ENCODE peak calls at places on chromosomes 6 and 20, in six cellular contexts. H is cardiac muscle cell; M is sigmoid colon; O is effector memory CD4-positive, alpha-beta T cell; Y is CD8-positive, alpha-beta memory T cell; W is IMR-90. F is an unnamed sample.

GRCh38 chr6:138250513-138251247 is 32.4 kb upstream of the PBOV1 start:
- DNase-seq in Y (no peak), O (no peak), H (peak; percentile 94), W (peak; percentile 5), M (no peak), F (no peak)

GRCh38 chr6:113995632-113996031 is 24.7 kb upstream of the HDAC2 start:
- DNase-seq in H (peak; percentile 91), M (peak; percentile 69), Y (no peak), O (no peak), W (peak; percentile 98), F (no peak)

GRCh38 chr20:1287306-1287705 is 21.2 kb downstream of the SNPH start:
- DNase-seq in H (no peak), Y (no peak), O (no peak), M (no peak), W (no peak), F (no peak)

GRCh38 chr6:37928217-37928616 is 108.7 kb downstream of the ZFAND3 start:
- DNase-seq in O (no peak), H (no peak), M (no peak), Y (no peak), W (no peak), F (no peak)

GRCh38 chr6:3176562-3177355 is 19.4 kb upstream of the TUBB2A start:
- DNase-seq in W (peak; percentile 98), H (peak; percentile 94), Y (no peak), O (no peak), M (no peak), F (peak; percentile 73)

GRCh38 chr20:17873410-17874270 is 95.0 kb downstream of the SNX5 start:
- DNase-seq in W (peak; percentile 96), M (peak; percentile 97), Y (no peak), O (no peak), H (peak; percentile 98), F (peak; percentile 90)

GRCh38 chr20:23399568-23400241 is 21.6 kb downstream of the NAPB start:
- DNase-seq in W (peak; percentile 58), M (no peak), O (no peak), Y (no peak), H (peak; percentile 61), F (no peak)

GRCh38 chr6:13427838-13428527 is 59.4 kb downstream of the GFOD1 start:
- DNase-seq in O (peak; percentile 18), H (no peak), M (no peak), Y (peak; percentile 64), W (no peak), F (peak; percentile 85)

GRCh38 chr6:155224618-155225017 is 39.2 kb upstream of the CLDN20 start:
- DNase-seq in H (peak; percentile 21), O (no peak), M (no peak), W (no peak), Y (no peak), F (no peak)

GRCh38 chr6:167238169-167238693 is 52.9 kb upstream of the UNC93A start:
- DNase-seq in Y (no peak), O (no peak), M (no peak), H (no peak), W (no peak), F (no peak)

DNA sequence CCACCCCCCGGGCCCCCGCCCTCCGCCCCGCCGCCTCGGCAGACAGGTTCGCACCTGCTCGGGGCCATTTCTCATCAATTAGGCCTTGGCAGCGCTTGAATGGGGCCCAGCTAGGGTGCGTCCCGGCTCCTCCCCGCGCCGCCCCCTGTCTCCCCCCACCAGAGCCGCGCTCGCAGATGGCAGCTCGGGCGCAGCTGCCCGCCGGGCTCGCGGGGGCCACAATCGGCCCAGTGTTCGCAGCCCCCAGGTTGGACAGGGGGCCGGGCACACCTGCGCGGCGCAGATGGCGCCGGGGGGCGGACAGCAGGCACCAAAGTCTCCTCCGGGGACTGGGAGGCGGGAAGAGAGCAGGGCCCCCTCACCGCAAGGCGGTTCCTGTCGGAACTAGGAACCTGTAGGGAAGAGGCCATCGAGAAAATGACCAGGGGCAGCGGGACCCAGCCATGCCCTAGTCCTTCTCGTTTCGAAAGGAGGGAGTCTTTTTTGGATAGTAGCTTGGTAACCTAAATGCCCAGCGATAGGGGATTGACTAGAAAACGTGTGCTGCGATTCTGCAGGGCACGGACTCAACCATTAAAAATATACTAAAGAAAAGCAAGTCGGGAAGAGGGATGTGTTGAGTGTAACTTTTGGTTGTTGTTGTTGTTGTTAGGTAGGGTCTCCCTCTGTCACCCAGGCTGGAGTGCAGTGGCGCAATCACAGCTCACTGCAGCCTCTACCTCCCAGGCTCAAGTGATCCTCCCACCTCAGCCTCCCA is 83.1 kb upstream of the EYA2 start:
- DNase-seq in Y (no peak), O (no peak), W (no peak), H (no peak), M (no peak), F (no peak)
- H3K4me3 ChIP-seq in Y (no peak overlapping the region), O (no peak overlapping the region), W (no peak overlapping the region), H (peak overlapping the region; percentile 31), M (peak overlapping the region; percentile 31), F (peak overlapping the region; percentile 36)

DNA sequence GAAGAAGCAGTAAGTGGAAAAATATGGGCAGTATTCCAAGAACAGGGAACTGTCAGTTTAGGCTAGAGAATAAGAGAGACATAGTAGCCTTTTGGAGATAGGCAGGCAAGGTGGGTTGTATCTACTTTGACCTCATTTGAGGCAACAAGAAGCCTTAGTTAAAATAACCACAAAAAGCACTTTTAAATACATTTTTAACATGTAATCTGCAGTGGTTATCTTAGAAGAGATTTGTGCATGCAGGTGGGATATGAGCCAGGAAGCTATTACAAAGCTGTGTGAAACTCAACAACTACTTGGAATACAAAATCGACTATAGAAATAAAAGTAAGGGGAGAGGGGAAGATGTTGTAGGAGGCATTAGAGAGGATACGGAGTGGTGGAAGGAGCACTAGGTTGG is 143.7 kb upstream of the MCHR2 start:
- DNase-seq in H (no peak), Y (no peak), M (no peak), W (no peak), O (no peak), F (no peak)
- H3K27ac ChIP-seq in H (no peak overlapping the region), Y (no peak overlapping the region), M (no peak overlapping the region), W (no peak overlapping the region), O (no peak overlapping the region), F (no peak overlapping the region)

DNA sequence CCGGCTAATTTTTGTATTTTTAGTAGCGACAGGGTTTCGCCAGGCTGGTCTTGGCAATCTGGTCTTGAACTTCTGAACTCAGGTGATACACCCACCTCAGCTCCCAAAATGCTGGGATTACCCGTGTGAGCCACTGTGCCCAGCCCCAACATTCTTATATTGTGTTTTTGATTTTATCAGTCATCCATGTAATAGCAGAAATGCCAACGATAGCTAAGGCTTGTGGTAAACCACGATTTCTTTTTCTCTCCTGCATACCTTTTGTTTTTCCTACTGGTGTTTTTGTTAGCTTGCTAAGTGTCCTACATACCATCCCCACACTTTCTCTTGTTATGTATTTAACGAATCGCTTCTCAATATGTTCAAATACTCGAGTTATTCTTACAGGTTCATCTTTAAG is 12.1 kb downstream of the PHACTR2 start:
- DNase-seq in O (no peak), Y (no peak), H (no peak), M (no peak), W (no peak), F (no peak)
- H3K4me1 ChIP-seq in O (no peaks in the 10 kb centered on the region), Y (no peaks in the 10 kb centered on the region), H (peaks cover 5% of the 10 kb centered on the region), M (peaks cover 29% of the 10 kb centered on the region), W (peaks cover 22% of the 10 kb centered on the region), F (peaks cover 22% of the 10 kb centered on the region)

DNA sequence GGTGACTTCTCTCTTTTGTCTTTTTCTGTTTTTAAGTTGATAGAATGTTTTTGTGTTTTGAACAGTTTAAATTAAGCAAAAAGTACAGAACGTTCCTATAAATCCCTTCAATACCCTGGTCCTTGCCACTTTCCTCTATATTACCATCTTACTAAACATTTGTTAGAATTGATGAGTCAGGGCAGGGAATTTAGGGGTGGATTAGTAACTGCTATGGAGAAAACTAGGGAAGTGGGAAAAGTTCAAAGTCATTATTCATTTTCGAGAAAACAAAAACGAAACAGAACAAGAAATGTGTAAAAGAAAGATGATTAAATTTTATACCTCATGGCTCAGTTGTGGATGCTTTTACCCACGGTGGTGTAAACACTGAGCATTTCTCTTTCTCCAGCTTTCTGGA is 240.4 kb upstream of the SULF2 start:
- DNase-seq in Y (no peak), O (no peak), M (no peak), H (peak; percentile 67), W (no peak), F (no peak)
- H3K4me3 ChIP-seq in Y (no peak overlapping the region), O (no peak overlapping the region), M (no peak overlapping the region), H (no peak overlapping the region), W (no peak overlapping the region), F (no peak overlapping the region)